ENCODE peak calls at places on chromosome 21, in nine cellular contexts. X is heart right ventricle; S is uterus; L is CD4-positive, CD25-positive, alpha-beta regulatory T cell; O is neuronal stem cell; F is naive thymus-derived CD4-positive, alpha-beta T cell; E is hepatocyte; G is heart left ventricle; R is thoracic aorta. H is an unnamed sample. For H3K4me1, the result is how much of the 10 kb centered on the place peaks cover.

GRCh38 chr21:43719748-43720538 is 1.0 kb downstream of the PDXK start:
- DNase-seq in R (no peak), O (no peak), F (no peak), E (no peak), G (peak), X (no peak), L (no peak), S (no peak), H (peak)

GRCh38 chr21:19290328-19290727 is 886.7 kb upstream of the TMPRSS15 start:
- DNase-seq in S (no peak), R (no peak), O (no peak), F (no peak), X (no peak), G (no peak), E (no peak), L (no peak), H (no peak)

GRCh38 chr21:34029724-34030528 is 43.5 kb upstream of the MRPS6 start:
- DNase-seq in O (peak), R (no peak), X (no peak), G (no peak), F (peak), L (peak), S (peak), E (peak), H (no peak)

GRCh38 chr21:35720065-35720810 is 340.1 kb downstream of the SETD4 start:
- DNase-seq in S (no peak), L (no peak), E (no peak), R (no peak), X (no peak), O (no peak), F (no peak), G (no peak), H (no peak)

GRCh38 chr21:36350282-36350910 is 30.4 kb downstream of the MORC3 start:
- DNase-seq in O (no peak), X (no peak), F (no peak), L (no peak), R (no peak), E (no peak), G (no peak), S (no peak), H (no peak)

GRCh38 chr21:33230518-33231324 is 983 bp downstream of the IFNAR2 start:
- DNase-seq in S (peak), E (peak), G (peak), F (no peak), R (no peak), X (peak), L (peak), O (peak), H (peak)

GRCh38 chr21:39441502-39442475 is 3.8 kb downstream of the LCA5L start:
- DNase-seq in R (no peak), G (no peak), X (no peak), E (peak), O (no peak), L (peak), F (peak), S (no peak), H (no peak)

GRCh38 chr21:32285476-32285875 is 6.6 kb upstream of the MIS18A start:
- DNase-seq in E (no peak), R (no peak), G (no peak), S (no peak), F (no peak), O (no peak), L (no peak), X (no peak), H (no peak)

GRCh38 chr21:36854391-36854790 is 112.1 kb downstream of the HLCS start:
- DNase-seq in G (no peak), R (no peak), X (no peak), E (peak), O (peak), F (no peak), S (no peak), L (no peak), H (no peak)

GRCh38 chr21:31732891-31733520 is 1.1 kb upstream of the SCAF4 start:
- DNase-seq in S (no peak), L (no peak), G (no peak), O (no peak), X (no peak), R (no peak), E (peak), F (no peak), H (no peak)

GRCh38 chr21:37792046-37792445 is 124.2 kb downstream of the KCNJ6 start:
- DNase-seq in S (no peak), R (no peak), O (no peak), G (no peak), E (no peak), F (no peak), L (no peak), X (no peak), H (no peak)

GRCh38 chr21:38351176-38351959 is 94.6 kb downstream of the KCNJ15 start:
- DNase-seq in E (no peak), O (no peak), X (no peak), S (no peak), R (no peak), F (no peak), G (no peak), L (no peak), H (no peak)

GRCh38 chr21:34531399-34531798 is 19.4 kb upstream of the KCNE1 start:
- DNase-seq in X (no peak), O (no peak), E (no peak), G (no peak), R (no peak), S (no peak), F (no peak), L (no peak), H (no peak)

GRCh38 chr21:32186843-32187242 is 92.0 kb downstream of the MIS18A start:
- DNase-seq in E (no peak), F (no peak), R (no peak), X (no peak), O (no peak), L (no peak), S (no peak), G (no peak), H (no peak)

GRCh38 chr21:15289896-15290841 is 225.4 kb upstream of the NRIP1 start:
- DNase-seq in O (peak), X (peak), L (no peak), G (peak), F (no peak), R (no peak), S (no peak), E (peak), H (peak)

GRCh38 chr21:32529679-32530078 is 55.6 kb downstream of the TCP10L start:
- DNase-seq in S (no peak), O (no peak), L (no peak), E (no peak), F (no peak), X (no peak), G (no peak), R (no peak), H (no peak)

GRCh38 chr21:36909901-36910561 is 56.4 kb downstream of the HLCS start:
- DNase-seq in L (peak), S (no peak), X (no peak), R (no peak), O (no peak), F (no peak), E (peak), G (no peak), H (no peak)

GRCh38 chr21:38645282-38645681 is 147.0 kb upstream of the ERG start:
- DNase-seq in L (no peak), S (no peak), F (no peak), X (no peak), O (no peak), R (no peak), G (no peak), E (no peak), H (no peak)

GRCh38 chr21:29873908-29874307 is 65.9 kb downstream of the GRIK1 start:
- DNase-seq in E (no peak), S (no peak), G (no peak), F (no peak), L (no peak), O (no peak), X (no peak), R (no peak), H (no peak)

GRCh38 chr21:37828515-37828914 is 87.7 kb downstream of the KCNJ6 start:
- DNase-seq in X (no peak), F (no peak), R (no peak), L (no peak), E (no peak), O (no peak), S (no peak), G (no peak), H (no peak)

GRCh38 chr21:36783612-36784383 is 84.9 kb downstream of the SIM2 start:
- DNase-seq in S (no peak), R (no peak), G (no peak), O (no peak), F (no peak), L (no peak), E (peak), X (no peak), H (no peak)

GRCh38 chr21:42523211-42523610 is 9.6 kb downstream of the SLC37A1 start:
- DNase-seq in F (no peak), O (no peak), L (no peak), R (no peak), S (no peak), G (no peak), X (no peak), E (no peak), H (no peak)

GRCh38 chr21:42525228-42525604 is 11.6 kb downstream of the SLC37A1 start:
- DNase-seq in L (no peak), F (no peak), R (no peak), E (peak), X (no peak), O (no peak), S (no peak), G (no peak), H (no peak)

GRCh38 chr21:42523941-42524340 is 10.3 kb downstream of the SLC37A1 start:
- DNase-seq in O (no peak), E (peak), F (no peak), S (no peak), X (no peak), R (no peak), L (no peak), G (no peak), H (no peak)

GRCh38 chr21:42525676-42526378 is 12.2 kb downstream of the SLC37A1 start:
- DNase-seq in E (no peak), S (no peak), F (no peak), R (no peak), O (no peak), G (no peak), X (no peak), L (no peak), H (no peak)

GRCh38 chr21:42524341-42525227 is 10.9 kb downstream of the SLC37A1 start:
- DNase-seq in F (no peak), O (no peak), E (peak), R (peak), L (peak), G (peak), X (peak), S (peak), H (peak)
- H3K4me1 ChIP-seq in F (under half), O (under half), E (under half), R (under half), L (under half), G (under half), X (half or more), S (under half), H (half or more)

DNA sequence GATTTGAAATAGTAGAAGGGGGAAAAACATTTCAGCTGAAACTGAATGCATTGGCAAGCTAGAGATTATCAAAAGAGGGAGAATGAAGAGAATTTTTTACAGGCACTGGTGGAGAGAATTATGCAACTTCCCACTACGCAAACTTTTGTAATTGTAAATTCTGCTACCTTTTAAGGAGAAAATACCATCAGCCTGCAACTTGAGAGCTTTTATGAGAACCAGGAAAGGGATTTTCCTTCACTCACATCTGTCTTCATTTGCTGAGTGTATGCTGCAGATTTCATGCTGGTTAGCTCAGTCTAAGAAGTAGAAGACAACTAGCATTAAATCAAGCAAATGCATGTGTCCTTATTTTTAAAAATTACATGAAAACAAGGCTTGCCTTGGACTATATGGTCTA is 43.7 kb downstream of the ADAMTS1 start:
- DNase-seq in X (no peak), R (no peak), F (no peak), E (peak), S (peak), L (no peak), O (no peak), G (no peak), H (no peak)
- H3K27ac ChIP-seq in X (peak), R (peak), F (no peak), E (peak), S (peak), L (no peak), O (no peak), G (peak), H (peak)

DNA sequence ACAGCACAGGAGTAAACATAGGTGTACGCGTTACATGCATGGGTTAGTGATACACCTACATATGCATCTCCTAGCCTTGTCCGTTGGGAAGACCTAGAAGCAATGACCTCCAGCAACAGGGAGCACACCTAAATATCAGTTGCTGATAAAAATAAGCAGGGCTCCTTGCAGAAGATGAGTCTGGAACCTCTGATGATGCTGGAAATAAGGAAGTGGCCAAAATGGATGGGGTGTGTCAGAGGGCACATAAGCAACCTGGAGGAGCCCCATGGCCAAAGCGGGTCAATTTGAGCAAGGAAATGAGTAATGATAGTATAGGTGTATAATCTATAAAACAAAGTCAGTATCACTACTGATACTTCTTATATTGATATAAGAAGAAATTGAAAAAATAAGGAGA is 13.7 kb downstream of the ADARB1 start:
- DNase-seq in E (no peak), X (no peak), L (no peak), G (no peak), R (no peak), S (no peak), O (no peak), F (no peak), H (no peak)
- H3K4me1 ChIP-seq in E (under half), X (half or more), L (half or more), G (under half), R (under half), S (under half), O (under half), F (under half), H (under half)

GRCh38 chr21:40707271-40707670 is 139.7 kb downstream of the DSCAM start:
- DNase-seq in E (no peak), F (no peak), X (no peak), R (no peak), O (no peak), L (no peak), G (no peak), S (no peak), H (no peak)
- H3K27ac ChIP-seq in E (no peak), F (no peak), X (no peak), R (no peak), O (no peak), L (no peak), G (no peak), S (no peak), H (no peak)

GRCh38 chr21:17390575-17390974 is 122.3 kb upstream of the CXADR start:
- DNase-seq in G (no peak), S (no peak), F (no peak), L (no peak), X (no peak), O (no peak), E (no peak), R (no peak), H (no peak)

GRCh38 chr21:17391811-17392340 is 121.0 kb upstream of the CXADR start:
- DNase-seq in X (no peak), S (no peak), F (no peak), R (no peak), G (no peak), O (no peak), E (no peak), L (no peak), H (no peak)

GRCh38 chr21:17388226-17388625 is 124.6 kb upstream of the CXADR start:
- DNase-seq in F (no peak), L (no peak), R (no peak), E (no peak), G (no peak), S (no peak), X (no peak), O (no peak), H (no peak)

GRCh38 chr21:17387030-17387617 is 125.7 kb upstream of the CXADR start:
- DNase-seq in G (no peak), X (no peak), O (peak), E (peak), F (peak), S (peak), L (peak), R (no peak), H (no peak)

GRCh38 chr21:17389311-17389710 is 123.5 kb upstream of the CXADR start:
- DNase-seq in G (no peak), S (no peak), F (no peak), X (no peak), E (no peak), O (no peak), R (no peak), L (no peak), H (no peak)
- H3K4me1 ChIP-seq in G (under half), S (under half), F (under half), X (under half), E (under half), O (under half), R (under half), L (under half), H (under half)

GRCh38 chr21:46660505-46660904 is 25.0 kb downstream of the PRMT2 start:
- DNase-seq in S (no peak), O (no peak), E (no peak), G (no peak), L (no peak), F (no peak), X (no peak), R (no peak), H (no peak)

GRCh38 chr21:46662367-46662654 is 26.8 kb downstream of the PRMT2 start:
- DNase-seq in E (no peak), G (no peak), X (no peak), O (no peak), L (no peak), R (no peak), F (no peak), S (no peak), H (no peak)

GRCh38 chr21:46662765-46663500 is 27.5 kb downstream of the PRMT2 start:
- DNase-seq in E (no peak), X (no peak), G (no peak), R (no peak), O (no peak), L (no peak), F (no peak), S (no peak), H (no peak)

GRCh38 chr21:46661211-46661625 is 25.7 kb downstream of the PRMT2 start:
- DNase-seq in G (peak), S (peak), O (peak), E (peak), R (no peak), L (peak), X (peak), F (peak), H (peak)

DNA sequence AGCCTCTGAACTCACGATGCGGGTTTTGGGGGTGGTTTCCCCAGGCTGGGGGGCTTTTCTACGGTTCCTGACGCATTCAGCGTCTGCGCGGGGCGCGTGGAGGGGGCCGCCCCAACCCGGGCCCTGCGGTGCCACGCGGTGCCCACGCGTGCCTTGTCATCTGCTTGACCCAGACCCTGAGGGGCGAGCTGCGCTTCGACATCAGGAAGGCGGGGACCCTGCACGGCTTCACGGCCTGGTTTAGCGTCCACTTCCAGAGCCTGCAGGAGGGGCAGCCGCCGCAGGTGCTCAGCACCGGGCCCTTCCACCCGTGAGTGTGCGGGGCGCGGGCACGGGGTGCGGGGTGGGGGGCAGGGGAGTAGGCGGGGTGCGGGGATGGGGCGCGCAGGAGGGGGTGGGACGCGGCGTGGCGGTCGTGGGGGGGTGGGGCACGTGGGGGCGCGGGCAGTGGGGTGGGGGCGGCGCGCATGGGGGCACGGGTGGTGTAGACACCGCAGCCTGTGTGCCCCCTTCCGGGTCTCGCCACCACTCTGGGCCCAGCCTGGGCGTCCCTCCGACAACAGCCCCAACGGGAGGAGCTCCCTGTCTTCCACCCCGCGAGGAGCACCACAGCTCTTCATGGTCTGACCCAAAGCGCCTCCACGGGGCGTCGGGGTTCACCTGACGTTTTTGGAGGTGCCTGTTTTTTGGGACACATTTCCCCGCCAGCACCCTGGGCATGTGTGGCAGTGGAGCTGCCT is 26.3 kb downstream of the PRMT2 start:
- DNase-seq in S (no peak), O (no peak), L (peak), E (no peak), R (no peak), G (no peak), F (no peak), X (no peak), H (no peak)
- H3K27ac ChIP-seq in S (peak), O (peak), L (no peak), E (no peak), R (peak), G (no peak), F (no peak), X (peak), H (peak)